ENCODE peak calls at places on chromosomes 7 and 10, in five cellular contexts. One of them, this sample, is unnamed.

GRCh38 chr10:132861116-132861691 is 75.3 kb upstream of the NKX6-2 start:
- DNase-seq in fibroblast of pulmonary artery: no peak
- DNase-seq in H7: no peak
- DNase-seq in right lobe of liver: peak
- DNase-seq in HCT116: no peak
- DNase-seq in this sample: no peak

GRCh38 chr7:89780291-89780690 is 374.0 kb upstream of the STEAP1 start:
- DNase-seq in fibroblast of pulmonary artery: no peak
- DNase-seq in H7: no peak
- DNase-seq in right lobe of liver: no peak
- DNase-seq in HCT116: no peak
- DNase-seq in this sample: no peak

GRCh38 chr10:130021373-130021950 is 57.4 kb upstream of the EBF3 start:
- DNase-seq in fibroblast of pulmonary artery: peak
- DNase-seq in H7: no peak
- DNase-seq in right lobe of liver: no peak
- DNase-seq in HCT116: no peak
- DNase-seq in this sample: peak

GRCh38 chr7:90945104-90945752 is 319.0 kb upstream of the FZD1 start:
- DNase-seq in fibroblast of pulmonary artery: peak
- DNase-seq in H7: no peak
- DNase-seq in right lobe of liver: no peak
- DNase-seq in HCT116: no peak
- DNase-seq in this sample: peak

GRCh38 chr10:105650311-105650710 is 1009.2 kb downstream of the SORCS3 start:
- DNase-seq in fibroblast of pulmonary artery: no peak
- DNase-seq in H7: no peak
- DNase-seq in right lobe of liver: no peak
- DNase-seq in HCT116: no peak
- DNase-seq in this sample: no peak

GRCh38 chr10:49837685-49838084 is 75.6 kb upstream of the OGDHL start:
- DNase-seq in fibroblast of pulmonary artery: no peak
- DNase-seq in H7: no peak
- DNase-seq in right lobe of liver: no peak
- DNase-seq in HCT116: no peak
- DNase-seq in this sample: no peak

GRCh38 chr7:92810242-92810611 is 26.1 kb downstream of the CDK6 start:
- DNase-seq in fibroblast of pulmonary artery: peak
- DNase-seq in H7: no peak
- DNase-seq in right lobe of liver: no peak
- DNase-seq in HCT116: no peak
- DNase-seq in this sample: no peak

GRCh38 chr10:6588082-6588481 is 8.0 kb upstream of the PRKCQ start:
- DNase-seq in fibroblast of pulmonary artery: no peak
- DNase-seq in H7: no peak
- DNase-seq in right lobe of liver: no peak
- DNase-seq in HCT116: no peak
- DNase-seq in this sample: no peak

GRCh38 chr7:27100601-27101187 is 1.8 kb downstream of the HOXA2 start:
- DNase-seq in fibroblast of pulmonary artery: no peak
- DNase-seq in H7: peak
- DNase-seq in right lobe of liver: no peak
- DNase-seq in HCT116: no peak
- DNase-seq in this sample: no peak

GRCh38 chr10:123295644-123296043 is 141.4 kb downstream of the BUB3 start:
- DNase-seq in fibroblast of pulmonary artery: no peak
- DNase-seq in H7: no peak
- DNase-seq in right lobe of liver: no peak
- DNase-seq in HCT116: no peak
- DNase-seq in this sample: no peak

GRCh38 chr10:28127881-28128280 is 129.0 kb upstream of the ODAD2 start:
- DNase-seq in fibroblast of pulmonary artery: no peak
- DNase-seq in H7: no peak
- DNase-seq in right lobe of liver: no peak
- DNase-seq in HCT116: no peak
- DNase-seq in this sample: no peak

GRCh38 chr10:103062854-103063642 is 130.0 kb downstream of the NT5C2 start:
- DNase-seq in fibroblast of pulmonary artery: no peak
- DNase-seq in H7: peak
- DNase-seq in right lobe of liver: no peak
- DNase-seq in HCT116: no peak
- DNase-seq in this sample: no peak

GRCh38 chr10:70480254-70480861 is 1.8 kb downstream of the PALD1 start:
- DNase-seq in fibroblast of pulmonary artery: no peak
- DNase-seq in H7: peak
- DNase-seq in right lobe of liver: no peak
- DNase-seq in HCT116: no peak
- DNase-seq in this sample: no peak

GRCh38 chr7:94382155-94382554 is 12.5 kb upstream of the COL1A2 start:
- DNase-seq in fibroblast of pulmonary artery: no peak
- DNase-seq in H7: no peak
- DNase-seq in right lobe of liver: no peak
- DNase-seq in HCT116: no peak
- DNase-seq in this sample: no peak

GRCh38 chr10:110008518-110009339 is 945 bp downstream of the ADD3 start:
- DNase-seq in fibroblast of pulmonary artery: peak
- DNase-seq in H7: no peak
- DNase-seq in right lobe of liver: peak
- DNase-seq in HCT116: no peak
- DNase-seq in this sample: peak

GRCh38 chr10:70729763-70730357 is 55.3 kb downstream of the TBATA start:
- DNase-seq in fibroblast of pulmonary artery: peak
- DNase-seq in H7: peak
- DNase-seq in right lobe of liver: no peak
- DNase-seq in HCT116: no peak
- DNase-seq in this sample: no peak

GRCh38 chr7:13947535-13947934 is 41.9 kb downstream of the ETV1 start:
- DNase-seq in fibroblast of pulmonary artery: no peak
- DNase-seq in H7: no peak
- DNase-seq in right lobe of liver: no peak
- DNase-seq in HCT116: no peak
- DNase-seq in this sample: no peak

GRCh38 chr10:22599048-22599561 is 115.3 kb downstream of the PIP4K2A start:
- DNase-seq in fibroblast of pulmonary artery: peak
- DNase-seq in H7: no peak
- DNase-seq in right lobe of liver: no peak
- DNase-seq in HCT116: no peak
- DNase-seq in this sample: peak

GRCh38 chr7:67361150-67361549 is 364.5 kb downstream of the TYW1 start:
- DNase-seq in fibroblast of pulmonary artery: no peak
- DNase-seq in H7: no peak
- DNase-seq in right lobe of liver: no peak
- DNase-seq in HCT116: no peak
- DNase-seq in this sample: no peak

GRCh38 chr7:98968621-98969020 is 90.3 kb downstream of the TRRAP start:
- DNase-seq in fibroblast of pulmonary artery: no peak
- DNase-seq in H7: no peak
- DNase-seq in right lobe of liver: peak
- DNase-seq in HCT116: no peak
- DNase-seq in this sample: no peak

GRCh38 chr7:131625817-131626372 is 69.5 kb upstream of the PODXL start:
- DNase-seq in fibroblast of pulmonary artery: peak
- DNase-seq in H7: peak
- DNase-seq in right lobe of liver: peak
- DNase-seq in HCT116: peak
- DNase-seq in this sample: peak

GRCh38 chr7:124597509-124597908 is 168.1 kb downstream of the GPR37 start:
- DNase-seq in fibroblast of pulmonary artery: no peak
- DNase-seq in H7: no peak
- DNase-seq in right lobe of liver: no peak
- DNase-seq in HCT116: no peak
- DNase-seq in this sample: no peak

GRCh38 chr7:99860281-99861127 is 16.3 kb downstream of the OR2AE1 start:
- DNase-seq in fibroblast of pulmonary artery: peak
- DNase-seq in H7: no peak
- DNase-seq in right lobe of liver: peak
- DNase-seq in HCT116: no peak
- DNase-seq in this sample: peak

GRCh38 chr7:140342732-140343514 is 55.4 kb downstream of the SLC37A3 start:
- DNase-seq in fibroblast of pulmonary artery: peak
- DNase-seq in H7: peak
- DNase-seq in right lobe of liver: peak
- DNase-seq in HCT116: peak
- DNase-seq in this sample: no peak

GRCh38 chr7:116772423-116772852 is 89.9 kb upstream of the CAPZA2 start:
- DNase-seq in fibroblast of pulmonary artery: peak
- DNase-seq in H7: no peak
- DNase-seq in right lobe of liver: no peak
- DNase-seq in HCT116: peak
- DNase-seq in this sample: no peak

GRCh38 chr10:65235266-65235665 is 1690.6 kb upstream of the LRRTM3 start:
- DNase-seq in fibroblast of pulmonary artery: no peak
- DNase-seq in H7: no peak
- DNase-seq in right lobe of liver: no peak
- DNase-seq in HCT116: no peak
- DNase-seq in this sample: no peak

GRCh38 chr10:90484518-90484917 is 373.3 kb downstream of the HTR7 start:
- DNase-seq in fibroblast of pulmonary artery: no peak
- DNase-seq in H7: no peak
- DNase-seq in right lobe of liver: no peak
- DNase-seq in HCT116: no peak
- DNase-seq in this sample: peak

GRCh38 chr7:16967174-16967868 is 85.5 kb upstream of the AGR3 start:
- DNase-seq in fibroblast of pulmonary artery: peak
- DNase-seq in H7: no peak
- DNase-seq in right lobe of liver: no peak
- DNase-seq in HCT116: no peak
- DNase-seq in this sample: peak
- H3K4me3 ChIP-seq in fibroblast of pulmonary artery: no peak
- H3K4me3 ChIP-seq in H7: no peak
- H3K4me3 ChIP-seq in right lobe of liver: no peak
- H3K4me3 ChIP-seq in HCT116: no peak
- H3K4me3 ChIP-seq in this sample: no peak

GRCh38 chr10:3036155-3036554 is 31.2 kb upstream of the PFKP start:
- DNase-seq in fibroblast of pulmonary artery: no peak
- DNase-seq in H7: no peak
- DNase-seq in right lobe of liver: no peak
- DNase-seq in HCT116: no peak
- DNase-seq in this sample: no peak
- H3K4me3 ChIP-seq in fibroblast of pulmonary artery: no peak
- H3K4me3 ChIP-seq in H7: no peak
- H3K4me3 ChIP-seq in right lobe of liver: no peak
- H3K4me3 ChIP-seq in HCT116: no peak
- H3K4me3 ChIP-seq in this sample: no peak

GRCh38 chr10:74586088-74586585 is 240.3 kb upstream of the KAT6B start:
- DNase-seq in fibroblast of pulmonary artery: no peak
- DNase-seq in H7: no peak
- DNase-seq in right lobe of liver: no peak
- DNase-seq in HCT116: no peak
- DNase-seq in this sample: no peak
- H3K4me3 ChIP-seq in fibroblast of pulmonary artery: no peak
- H3K4me3 ChIP-seq in H7: no peak
- H3K4me3 ChIP-seq in right lobe of liver: no peak
- H3K4me3 ChIP-seq in HCT116: no peak
- H3K4me3 ChIP-seq in this sample: no peak

GRCh38 chr7:128387216-128387615 is 22.6 kb downstream of the IMPDH1 start:
- DNase-seq in fibroblast of pulmonary artery: no peak
- DNase-seq in H7: peak
- DNase-seq in right lobe of liver: no peak
- DNase-seq in HCT116: no peak
- DNase-seq in this sample: no peak
- H3K4me3 ChIP-seq in fibroblast of pulmonary artery: no peak
- H3K4me3 ChIP-seq in H7: no peak
- H3K4me3 ChIP-seq in right lobe of liver: no peak
- H3K4me3 ChIP-seq in HCT116: no peak
- H3K4me3 ChIP-seq in this sample: no peak

GRCh38 chr10:97444212-97444611 is 1.6 kb downstream of the EXOSC1 start:
- DNase-seq in fibroblast of pulmonary artery: no peak
- DNase-seq in H7: no peak
- DNase-seq in right lobe of liver: no peak
- DNase-seq in HCT116: no peak
- DNase-seq in this sample: no peak
- H3K4me3 ChIP-seq in fibroblast of pulmonary artery: no peak
- H3K4me3 ChIP-seq in H7: no peak
- H3K4me3 ChIP-seq in right lobe of liver: no peak
- H3K4me3 ChIP-seq in HCT116: no peak
- H3K4me3 ChIP-seq in this sample: no peak

GRCh38 chr10:114631090-114631677 is 26.9 kb downstream of the ABLIM1 start:
- DNase-seq in fibroblast of pulmonary artery: no peak
- DNase-seq in H7: peak
- DNase-seq in right lobe of liver: no peak
- DNase-seq in HCT116: no peak
- DNase-seq in this sample: no peak
- H3K4me3 ChIP-seq in fibroblast of pulmonary artery: peak
- H3K4me3 ChIP-seq in H7: peak
- H3K4me3 ChIP-seq in right lobe of liver: peak
- H3K4me3 ChIP-seq in HCT116: no peak
- H3K4me3 ChIP-seq in this sample: peak

GRCh38 chr10:81874878-81875679 is at the start of gene NRG3:
- DNase-seq in fibroblast of pulmonary artery: no peak
- DNase-seq in H7: peak
- DNase-seq in right lobe of liver: no peak
- DNase-seq in HCT116: no peak
- DNase-seq in this sample: no peak
- H3K4me3 ChIP-seq in fibroblast of pulmonary artery: peak
- H3K4me3 ChIP-seq in H7: peak
- H3K4me3 ChIP-seq in right lobe of liver: peak
- H3K4me3 ChIP-seq in HCT116: no peak
- H3K4me3 ChIP-seq in this sample: no peak

This sample was measured in MG63.